ENCODE peak calls at places on chromosomes 5 and 9, in ten cellular contexts. D is fibroblast of the conjunctiva, R is neuronal stem cell, Z is pancreas, F is aorta, Y is NAMALWA, I is iPS-NIHi11, L is psoas muscle, S is body of pancreas, C is IMR-90. B is an unnamed sample.

GRCh38 chr9:86434039-86434726 is 80.0 kb upstream of the TUT7 start:
- DNase-seq in D (peak; percentile 74), R (peak; percentile 57), Z (no peak), F (peak; percentile 66), Y (peak; percentile 62), I (peak; percentile 52), L (peak; percentile 60), S (no peak), C (peak; percentile 79), B (no peak)

GRCh38 chr5:6377121-6377520 is 1.2 kb downstream of the MED10 start:
- DNase-seq in D (no peak), R (no peak), Z (no peak), F (no peak), Y (no peak), I (no peak), L (peak; percentile 19), S (no peak), C (peak; percentile 5), B (no peak)

GRCh38 chr9:83218411-83219090 is 155.6 kb upstream of the RASEF start:
- DNase-seq in D (no peak), R (no peak), Z (no peak), F (no peak), Y (no peak), I (peak; percentile 26), L (no peak), S (peak; percentile 46), C (no peak), B (no peak)

GRCh38 chr9:4537581-4537980 is 47.3 kb downstream of the SLC1A1 start:
- DNase-seq in D (no peak), R (no peak), Z (no peak), F (no peak), Y (no peak), I (no peak), L (no peak), S (no peak), C (no peak), B (no peak)

GRCh38 chr5:137143244-137143605 is 355.9 kb downstream of the SPOCK1 start:
- DNase-seq in D (no peak), R (no peak), Z (no peak), F (no peak), Y (no peak), I (no peak), L (no peak), S (no peak), C (no peak), B (no peak)

GRCh38 chr9:7967851-7968250 is 168.3 kb upstream of the DMAC1 start:
- DNase-seq in D (no peak), R (no peak), Z (no peak), F (no peak), Y (no peak), I (peak; percentile 8), L (no peak), S (no peak), C (no peak), B (no peak)

GRCh38 chr5:5141011-5141599 is 975 bp downstream of the ADAMTS16 start:
- DNase-seq in D (no peak), R (no peak), Z (no peak), F (no peak), Y (no peak), I (no peak), L (no peak), S (no peak), C (no peak), B (no peak)

GRCh38 chr5:118076490-118076889 is 911.9 kb downstream of the DTWD2 start:
- DNase-seq in D (no peak), R (no peak), Z (no peak), F (no peak), Y (no peak), I (peak; percentile 8), L (no peak), S (no peak), C (no peak), B (no peak)

GRCh38 chr5:59517926-59518585 is 375.5 kb downstream of the PDE4D start:
- DNase-seq in D (no peak), R (no peak), Z (no peak), F (no peak), Y (no peak), I (no peak), L (no peak), S (no peak), C (peak; percentile 62), B (no peak)

GRCh38 chr9:109956811-109957440 is 176.9 kb downstream of the PALM2AKAP2 start:
- DNase-seq in D (no peak), R (peak; percentile 23), Z (no peak), F (no peak), Y (no peak), I (no peak), L (no peak), S (no peak), C (peak; percentile 64), B (no peak)

GRCh38 chr5:1892685-1893445 is 10.1 kb upstream of the IRX4 start:
- DNase-seq in D (no peak), R (no peak), Z (no peak), F (peak; percentile 13), Y (no peak), I (no peak), L (peak; percentile 10), S (no peak), C (no peak), B (no peak)

GRCh38 chr5:160508780-160509361 is 87.2 kb downstream of the PTTG1 start:
- DNase-seq in D (peak; percentile 69), R (peak; percentile 78), Z (peak; percentile 29), F (no peak), Y (peak; percentile 92), I (peak; percentile 86), L (no peak), S (peak; percentile 65), C (peak; percentile 83), B (peak; percentile 68)

GRCh38 chr9:12764150-12764549 is 10.7 kb upstream of the LURAP1L start:
- DNase-seq in D (no peak), R (no peak), Z (no peak), F (no peak), Y (no peak), I (no peak), L (no peak), S (no peak), C (peak; percentile 16), B (no peak)

GRCh38 chr9:83154821-83155220 is 91.9 kb upstream of the RASEF start:
- DNase-seq in D (no peak), R (no peak), Z (peak; percentile 56), F (no peak), Y (no peak), I (no peak), L (no peak), S (peak; percentile 58), C (no peak), B (no peak)

GRCh38 chr5:98845878-98846277 is 72.4 kb downstream of the RGMB start:
- DNase-seq in D (no peak), R (no peak), Z (no peak), F (no peak), Y (no peak), I (no peak), L (no peak), S (no peak), C (no peak), B (no peak)

GRCh38 chr9:119368681-119369581 is at the start of gene BRINP1:
- DNase-seq in D (no peak), R (peak; percentile 47), Z (peak; percentile 6), F (peak; percentile 61), Y (no peak), I (peak; percentile 70), L (peak; percentile 45), S (peak; percentile 18), C (no peak), B (no peak)

B was measured in CMK.